ENCODE peak calls at places on chromosomes 4 and X, in five cellular contexts. G is uterus, R is colonic mucosa, A is thoracic aorta, Z is aorta. X is an unnamed sample.

GRCh38 chr4:17315459-17315858 is 196.4 kb downstream of the QDPR start:
- DNase-seq in R (no peak), Z (no peak), G (no peak), A (no peak), X (no peak)

GRCh38 chr4:107258359-107258758 is 222.2 kb upstream of the DKK2 start:
- DNase-seq in A (no peak), R (no peak), Z (no peak), G (no peak), X (no peak)

GRCh38 chr4:82951196-82951595 is 50.7 kb downstream of the THAP9 start:
- DNase-seq in A (no peak), Z (no peak), G (no peak), R (no peak), X (no peak)

GRCh38 chr4:110514889-110515479 is 39.0 kb downstream of the ENPEP start:
- DNase-seq in R (no peak), Z (no peak), G (no peak), A (no peak), X (peak; percentile 38)

GRCh38 chr4:185865901-185866328 is 53.9 kb upstream of the SORBS2 start:
- DNase-seq in G (no peak), A (no peak), R (peak; percentile 27), Z (no peak), X (no peak)

GRCh38 chr4:103928370-103928769 is 208.6 kb upstream of the TACR3 start:
- DNase-seq in A (no peak), R (no peak), G (no peak), Z (no peak), X (no peak)

GRCh38 chrX:110992611-110993010 is 103.4 kb upstream of the PAK3 start:
- DNase-seq in G (no peak), R (peak; percentile 19), A (no peak), Z (no peak), X (peak; percentile 37)

GRCh38 chr4:129236351-129236750 is 140.4 kb downstream of the C4orf33 start:
- DNase-seq in Z (no peak), A (no peak), G (no peak), R (no peak), X (no peak)

GRCh38 chr4:25320374-25321172 is 8.0 kb downstream of the ZCCHC4 start:
- DNase-seq in R (no peak), Z (no peak), G (no peak), A (no peak), X (no peak)

GRCh38 chr4:142363686-142364085 is 482.4 kb downstream of the INPP4B start:
- DNase-seq in A (no peak), G (no peak), Z (no peak), R (no peak), X (no peak)

GRCh38 chr4:8782135-8782534 is 89.5 kb downstream of the HMX1 start:
- DNase-seq in G (no peak), A (no peak), Z (no peak), R (no peak), X (no peak)

GRCh38 chr4:8788174-8788573 is 83.5 kb downstream of the HMX1 start:
- DNase-seq in Z (no peak), G (no peak), R (no peak), A (no peak), X (no peak)

GRCh38 chr4:8783736-8784135 is 87.9 kb downstream of the HMX1 start:
- DNase-seq in G (no peak), Z (no peak), A (no peak), R (no peak), X (no peak)

GRCh38 chr4:8785656-8786142 is 85.9 kb downstream of the HMX1 start:
- DNase-seq in Z (no peak), G (no peak), R (no peak), A (no peak), X (no peak)

GRCh38 chr4:8786166-8786565 is 85.5 kb downstream of the HMX1 start:
- DNase-seq in G (no peak), R (no peak), A (no peak), Z (no peak), X (no peak)
- H3K4me3 ChIP-seq in G (no peak overlapping the region), R (no peak overlapping the region), A (no peak overlapping the region), Z (no peak overlapping the region), X (no peak overlapping the region)

GRCh38 chr4:2824329-2825183 is 19.1 kb upstream of the ADD1 start:
- DNase-seq in G (no peak), A (no peak), R (no peak), Z (peak; percentile 72), X (no peak)
- H3K36me3 ChIP-seq in G (no peaks in the 10 kb centered on the region), A (no peaks in the 10 kb centered on the region), R (no peaks in the 10 kb centered on the region), Z (no peaks in the 10 kb centered on the region), X (peaks cover 41% of the 10 kb centered on the region)

DNA sequence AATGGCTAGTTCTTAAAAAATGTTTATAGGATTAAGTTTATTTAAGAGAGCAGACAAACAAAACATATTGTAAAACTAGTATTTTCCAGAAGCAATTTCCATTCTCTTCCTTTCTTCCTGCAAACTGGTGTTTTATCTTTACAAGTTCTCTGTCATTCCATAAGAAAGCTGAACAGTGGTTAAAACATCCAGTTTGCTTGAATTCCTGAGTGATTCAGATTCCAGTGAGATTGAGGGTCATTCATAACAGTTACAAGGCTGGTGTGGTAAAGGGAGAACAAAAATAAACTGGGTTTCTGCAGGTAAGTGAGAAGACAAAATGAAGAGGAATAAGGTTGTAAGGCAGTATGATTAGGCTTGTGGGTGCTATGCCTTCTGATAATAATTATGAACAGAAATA is 544.8 kb upstream of the DIPK2B start:
- DNase-seq in R (no peak), G (no peak), A (no peak), Z (no peak), X (no peak)
- H3K27ac ChIP-seq in R (no peak overlapping the region), G (no peak overlapping the region), A (no peak overlapping the region), Z (no peak overlapping the region), X (no peak overlapping the region)

DNA sequence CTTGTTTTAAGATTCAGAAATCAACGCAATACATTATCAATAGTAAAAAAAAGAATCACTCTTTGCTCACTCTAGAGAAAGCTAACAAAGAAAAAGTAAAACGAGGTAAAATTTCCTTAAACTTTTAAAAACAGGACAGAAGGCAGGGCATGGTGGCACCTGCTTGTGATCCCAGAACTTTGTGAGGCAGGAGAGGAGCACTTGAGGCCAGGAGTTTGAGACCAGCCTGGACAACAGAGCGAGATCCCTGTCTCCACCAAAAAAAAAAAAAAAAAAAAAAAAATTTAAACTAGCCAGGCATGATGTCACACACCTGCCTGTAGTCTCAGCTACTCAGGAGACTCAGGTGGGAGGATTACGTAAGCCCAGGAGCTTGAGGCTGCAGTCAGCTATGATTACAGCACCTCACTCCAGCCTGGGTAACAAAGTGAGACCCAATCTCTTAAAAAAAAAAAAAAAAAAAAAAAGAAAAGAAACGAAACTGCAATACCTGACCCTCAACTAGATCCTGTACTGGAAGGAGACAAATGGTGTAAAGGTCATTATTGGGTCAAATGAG is 3.5 kb downstream of the CCNI start:
- DNase-seq in A (no peak), R (no peak), Z (no peak), G (no peak), X (peak; percentile 18)
- H3K4me3 ChIP-seq in A (peak overlapping the region; percentile 99), R (no peak overlapping the region), Z (no peak overlapping the region), G (no peak overlapping the region), X (no peak overlapping the region)

DNA sequence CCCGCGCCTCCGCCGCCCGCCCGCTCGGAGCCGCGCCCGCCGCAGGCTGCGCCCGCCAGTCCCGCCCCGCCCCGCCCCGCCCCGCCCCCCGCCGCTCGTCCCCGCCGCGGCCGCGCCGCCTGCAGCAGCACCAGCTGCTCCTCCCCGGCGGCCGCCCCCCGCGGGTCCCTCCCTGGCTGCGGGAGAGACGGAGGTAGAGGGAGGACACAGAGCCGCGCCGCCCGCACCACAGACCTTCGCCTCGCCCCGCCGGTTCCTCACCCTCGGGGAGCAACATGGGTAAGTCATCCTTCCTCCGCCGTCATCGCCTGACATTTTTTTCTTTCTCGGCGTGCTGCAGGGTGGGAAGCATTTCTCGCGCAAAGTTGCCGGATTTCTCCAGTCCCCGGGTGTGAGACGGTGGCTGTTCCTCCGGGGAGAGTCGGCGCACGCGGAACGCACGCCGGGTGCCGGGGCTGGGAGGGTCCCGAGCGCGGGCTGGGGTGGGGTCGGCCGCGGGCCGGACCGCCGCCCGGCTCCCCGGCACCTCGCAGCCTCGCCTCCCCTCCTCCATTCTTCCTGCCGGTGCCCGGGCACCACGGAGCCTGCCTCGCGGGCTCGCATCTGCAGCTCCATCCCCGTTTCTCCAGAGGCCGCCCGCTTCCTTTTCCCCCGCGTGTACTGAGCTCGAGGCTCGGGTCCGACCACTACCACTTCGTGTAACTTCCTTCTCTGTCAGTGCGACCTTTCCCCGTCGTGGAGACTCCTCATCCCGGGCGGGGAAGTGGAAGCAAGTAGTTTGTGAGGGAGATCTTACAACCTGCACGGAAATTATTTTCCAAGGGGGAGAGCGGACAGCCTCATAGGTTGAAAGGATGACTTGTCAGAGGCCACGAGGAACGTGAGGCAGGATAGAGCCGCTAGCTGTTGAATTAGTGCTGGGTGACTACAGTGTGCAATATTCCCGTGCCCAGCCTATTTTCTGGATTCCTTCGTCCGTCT is at the start of gene RAP1GDS1:
- DNase-seq in R (peak; percentile 57), G (peak; percentile 41), A (peak; percentile 5), Z (peak; percentile 81), X (peak; percentile 76)
- H3K36me3 ChIP-seq in R (no peaks in the 10 kb centered on the region), G (no peaks in the 10 kb centered on the region), A (no peaks in the 10 kb centered on the region), Z (no peaks in the 10 kb centered on the region), X (no peaks in the 10 kb centered on the region)

DNA sequence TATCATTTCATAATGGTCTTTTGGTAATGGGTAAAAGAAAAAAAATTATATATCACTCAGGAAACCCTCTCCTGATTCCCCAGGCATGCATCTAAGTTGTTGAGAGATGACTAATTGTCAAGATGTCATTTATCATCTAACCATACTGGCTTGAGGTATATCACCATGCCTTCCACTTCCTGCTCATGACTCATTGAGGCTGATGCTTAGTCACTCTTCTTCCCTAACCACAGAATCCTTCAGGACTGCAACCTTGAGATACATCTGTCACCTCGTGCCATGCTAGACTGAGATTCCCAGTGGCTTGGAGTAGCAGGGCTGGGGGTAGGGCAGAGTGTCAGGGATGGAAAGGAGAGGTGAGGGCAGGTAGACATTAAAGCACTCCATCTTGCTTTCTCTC is 782.5 kb upstream of the INTU start:
- DNase-seq in R (no peak), G (no peak), A (no peak), Z (no peak), X (no peak)
- H3K27ac ChIP-seq in R (no peak overlapping the region), G (no peak overlapping the region), A (no peak overlapping the region), Z (no peak overlapping the region), X (no peak overlapping the region)

DNA sequence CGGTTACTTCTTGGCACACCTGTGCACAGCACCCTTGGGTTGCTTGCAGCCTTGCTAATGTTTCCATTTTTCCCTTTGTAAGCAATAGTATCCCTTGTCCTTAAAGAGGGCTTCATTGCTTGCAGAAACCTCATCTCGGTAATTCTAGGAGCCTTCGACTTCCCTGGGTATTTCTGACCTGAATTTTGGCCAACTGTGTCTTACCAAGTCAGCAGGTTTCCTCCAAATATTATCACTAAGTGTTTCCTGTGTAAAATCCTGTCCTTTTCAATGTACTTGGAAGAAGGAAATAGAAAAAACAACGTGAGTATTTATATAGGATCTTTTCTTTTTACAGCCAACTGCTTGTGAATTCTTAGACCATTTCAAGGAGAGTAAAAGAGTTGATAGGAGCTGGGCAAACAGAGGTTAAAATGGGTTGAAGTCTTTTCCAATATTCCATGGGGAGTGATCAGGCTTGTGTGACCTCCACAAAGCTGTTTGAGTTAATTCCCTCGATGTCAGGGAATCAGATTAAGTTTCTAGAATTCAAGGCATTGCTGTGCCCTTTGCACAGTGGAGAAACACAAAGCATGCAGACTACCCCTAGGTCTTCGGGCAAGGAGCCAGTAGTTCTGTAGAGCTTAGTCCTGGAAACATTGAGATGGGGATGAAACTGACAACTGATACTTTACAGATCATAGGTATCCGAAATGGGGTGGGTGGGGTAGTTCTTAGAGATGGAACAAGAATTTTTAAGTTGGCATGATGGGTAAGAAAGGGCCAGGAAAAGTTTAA is 209.9 kb downstream of the CPE start:
- DNase-seq in G (no peak), Z (no peak), A (no peak), R (no peak), X (no peak)
- H3K4me3 ChIP-seq in G (no peak overlapping the region), Z (no peak overlapping the region), A (no peak overlapping the region), R (no peak overlapping the region), X (no peak overlapping the region)

X was measured in CD4-positive, alpha-beta memory T cell.